ENCODE peak calls at places on chromosomes 13 and 19, in seven cellular contexts. D is heart left ventricle, S is fibroblast of villous mesenchyme, E is fibroblast of mammary gland, J is IMR-90, Y is HFFc6, O is body of pancreas. Q is an unnamed sample.

GRCh38 chr13:49985129-49985528 is 11.7 kb upstream of the TRIM13 start:
- DNase-seq in D (no peak), S (no peak), E (no peak), J (no peak), Y (no peak), O (no peak), Q (no peak)

GRCh38 chr19:13817615-13818371 is 22.6 kb downstream of the ZSWIM4 start:
- DNase-seq in D (peak), S (no peak), E (no peak), J (no peak), Y (no peak), O (peak), Q (peak)

GRCh38 chr13:21050288-21051197 is 10.8 kb downstream of the LATS2 start:
- DNase-seq in D (no peak), S (peak), E (no peak), J (no peak), Y (no peak), O (no peak), Q (no peak)

GRCh38 chr19:5564930-5565329 is 2.8 kb downstream of the TINCR start:
- DNase-seq in D (no peak), S (no peak), E (no peak), J (no peak), Y (no peak), O (no peak), Q (no peak)

GRCh38 chr19:56142087-56142787 is 1.1 kb downstream of the ZNF444 start:
- DNase-seq in D (no peak), S (no peak), E (no peak), J (no peak), Y (no peak), O (peak), Q (no peak)

GRCh38 chr13:48221301-48222190 is 11.5 kb upstream of the ITM2B start:
- DNase-seq in D (no peak), S (peak), E (no peak), J (no peak), Y (no peak), O (no peak), Q (no peak)

GRCh38 chr19:41551212-41551610 is 24.8 kb upstream of the CEACAM21 start:
- DNase-seq in D (no peak), S (no peak), E (no peak), J (no peak), Y (no peak), O (no peak), Q (no peak)

GRCh38 chr13:66405908-66406802 is 824.0 kb downstream of the PCDH9 start:
- DNase-seq in D (no peak), S (peak), E (peak), J (peak), Y (peak), O (no peak), Q (peak)

GRCh38 chr13:60397693-60398437 is 845 bp downstream of the TDRD3 start:
- DNase-seq in D (peak), S (peak), E (peak), J (peak), Y (peak), O (peak), Q (peak)

GRCh38 chr13:18947376-18947977 is 234.1 kb downstream of the TUBA3C start:
- DNase-seq in D (no peak), S (no peak), E (no peak), J (no peak), Y (no peak), O (no peak), Q (no peak)

GRCh38 chr13:113404366-113404722 is 40.4 kb upstream of the GRTP1 start:
- DNase-seq in D (no peak), S (no peak), E (no peak), J (no peak), Y (no peak), O (no peak), Q (no peak)

GRCh38 chr19:30686252-30686762 is 314.1 kb downstream of the ZNF536 start:
- DNase-seq in D (no peak), S (no peak), E (peak), J (no peak), Y (peak), O (no peak), Q (peak)

GRCh38 chr19:3586124-3586626 is 897 bp downstream of the GIPC3 start:
- DNase-seq in D (no peak), S (no peak), E (no peak), J (no peak), Y (no peak), O (no peak), Q (no peak)

GRCh38 chr19:30092721-30093569 is 150.9 kb downstream of the URI1 start:
- DNase-seq in D (no peak), S (no peak), E (no peak), J (no peak), Y (no peak), O (no peak), Q (no peak)

GRCh38 chr13:49303533-49304252 is 56.0 kb downstream of the CDADC1 start:
- DNase-seq in D (peak), S (no peak), E (no peak), J (no peak), Y (no peak), O (peak), Q (no peak)

GRCh38 chr13:36815069-36815468 is 4.0 kb upstream of the RFXAP start:
- DNase-seq in D (no peak), S (no peak), E (no peak), J (no peak), Y (no peak), O (no peak), Q (peak)

GRCh38 chr19:38202504-38202903 is 21.5 kb downstream of the DPF1 start:
- DNase-seq in D (no peak), S (no peak), E (no peak), J (no peak), Y (no peak), O (no peak), Q (no peak)

GRCh38 chr19:6717036-6717435 is 3.4 kb downstream of the C3 start:
- DNase-seq in D (no peak), S (no peak), E (no peak), J (no peak), Y (no peak), O (no peak), Q (no peak)

GRCh38 chr19:55344444-55344843 is 4.8 kb downstream of the KMT5C start:
- DNase-seq in D (no peak), S (peak), E (no peak), J (no peak), Y (no peak), O (no peak), Q (no peak)

GRCh38 chr19:55485439-55486011 is 537 bp downstream of the NAT14 start:
- DNase-seq in D (no peak), S (no peak), E (no peak), J (no peak), Y (no peak), O (no peak), Q (no peak)

GRCh38 chr13:77729502-77730221 is 32.2 kb downstream of the SLAIN1 start:
- DNase-seq in D (no peak), S (no peak), E (no peak), J (no peak), Y (no peak), O (no peak), Q (no peak)

GRCh38 chr19:18590273-18591272 is 2.0 kb downstream of the REX1BD start:
- DNase-seq in D (peak), S (peak), E (peak), J (peak), Y (no peak), O (no peak), Q (no peak)

GRCh38 chr19:3982701-3983541 is 2.3 kb downstream of the EEF2 start:
- DNase-seq in D (peak), S (peak), E (peak), J (peak), Y (peak), O (peak), Q (peak)

GRCh38 chr19:50315773-50316448 is 13.3 kb downstream of the KCNC3 start:
- DNase-seq in D (no peak), S (no peak), E (no peak), J (no peak), Y (peak), O (no peak), Q (no peak)

GRCh38 chr19:4633140-4633967 is 6.0 kb upstream of the TNFAIP8L1 start:
- DNase-seq in D (peak), S (peak), E (peak), J (peak), Y (peak), O (peak), Q (peak)

GRCh38 chr19:17557461-17557860 is 2.0 kb downstream of the COLGALT1 start:
- DNase-seq in D (peak), S (peak), E (no peak), J (no peak), Y (no peak), O (no peak), Q (no peak)

GRCh38 chr13:34941436-34941834 is 635 bp upstream of the NBEA start:
- DNase-seq in D (no peak), S (no peak), E (no peak), J (no peak), Y (no peak), O (no peak), Q (no peak)

GRCh38 chr19:3360494-3361383 is 5.6 kb upstream of the NFIC start:
- DNase-seq in D (peak), S (peak), E (peak), J (no peak), Y (no peak), O (peak), Q (peak)

GRCh38 chr19:52527954-52528326 is 472 bp downstream of the ZNF808 start:
- DNase-seq in D (peak), S (no peak), E (peak), J (no peak), Y (no peak), O (no peak), Q (no peak)

GRCh38 chr13:112071011-112071901 is 4.3 kb downstream of the SOX1 start:
- DNase-seq in D (no peak), S (no peak), E (no peak), J (no peak), Y (no peak), O (no peak), Q (no peak)

GRCh38 chr13:28805193-28805819 is 14.8 kb upstream of the MTUS2 start:
- DNase-seq in D (no peak), S (no peak), E (peak), J (no peak), Y (peak), O (no peak), Q (peak)
- TF ChIP-seq CTCF in D (peak), S (peak), E (peak), J (peak), Y (peak), O (no peak), Q (peak)

GRCh38 chr13:30052127-30052526 is 201.7 kb upstream of the UBL3 start:
- DNase-seq in D (no peak), S (no peak), E (no peak), J (no peak), Y (no peak), O (no peak), Q (no peak)
- TF ChIP-seq CTCF in D (no peak), S (no peak), E (no peak), J (no peak), Y (no peak), O (no peak), Q (no peak)

GRCh38 chr19:1282588-1283206 is 3.0 kb upstream of the EFNA2 start:
- DNase-seq in D (no peak), S (no peak), E (no peak), J (no peak), Y (no peak), O (no peak), Q (peak)

GRCh38 chr19:1281895-1282287 is 3.8 kb upstream of the EFNA2 start:
- DNase-seq in D (no peak), S (no peak), E (no peak), J (no peak), Y (no peak), O (no peak), Q (no peak)

GRCh38 chr19:1280588-1281269 is 4.9 kb upstream of the EFNA2 start:
- DNase-seq in D (no peak), S (no peak), E (no peak), J (no peak), Y (no peak), O (no peak), Q (no peak)

GRCh38 chr19:1279782-1280341 is 4.5 kb downstream of the FAM174C start:
- DNase-seq in D (peak), S (peak), E (peak), J (peak), Y (peak), O (peak), Q (peak)

DNA sequence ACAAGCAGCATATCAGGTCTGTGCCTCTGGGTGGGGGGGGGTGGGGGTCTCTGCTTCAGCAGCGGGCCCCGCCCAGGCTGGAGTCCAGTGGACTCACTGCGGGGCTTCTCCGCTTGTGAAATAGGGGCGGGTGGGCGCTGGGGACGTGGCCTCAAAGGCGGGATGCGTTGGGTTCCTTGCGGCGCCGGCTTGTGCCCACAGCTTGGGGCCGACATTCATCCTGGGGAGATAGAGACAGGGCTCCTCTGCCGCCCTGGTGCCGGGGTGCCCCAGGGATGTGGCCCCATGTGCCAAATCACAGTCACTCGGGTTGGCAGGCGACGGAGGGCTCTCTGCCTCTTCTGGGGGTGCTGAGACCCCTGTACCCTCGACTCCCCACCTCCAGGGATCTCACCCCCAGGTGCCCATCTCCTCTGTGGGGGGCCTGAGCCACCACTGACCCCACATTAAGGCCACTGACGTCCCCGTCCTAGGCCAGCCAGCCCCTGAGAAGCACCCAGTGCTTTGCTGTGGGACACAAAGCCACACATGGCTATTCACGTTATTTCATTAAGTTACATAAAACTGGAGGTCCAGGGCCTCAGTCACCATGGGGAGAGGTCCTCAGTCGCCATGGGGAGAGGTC is 4.3 kb upstream of the EFNA2 start:
- DNase-seq in D (no peak), S (no peak), E (no peak), J (no peak), Y (no peak), O (no peak), Q (no peak)
- TF ChIP-seq CTCF in D (no peak), S (no peak), E (no peak), J (no peak), Y (no peak), O (no peak), Q (no peak)

GRCh38 chr13:39106216-39106995 is 68.2 kb downstream of the NHLRC3 start:
- DNase-seq in D (no peak), S (no peak), E (no peak), J (no peak), Y (no peak), O (no peak), Q (peak)

GRCh38 chr13:39111145-39111544 is 72.9 kb downstream of the NHLRC3 start:
- DNase-seq in D (no peak), S (no peak), E (no peak), J (no peak), Y (no peak), O (no peak), Q (no peak)

GRCh38 chr13:39107484-39108040 is 69.3 kb downstream of the NHLRC3 start:
- DNase-seq in D (no peak), S (no peak), E (no peak), J (no peak), Y (no peak), O (no peak), Q (no peak)

GRCh38 chr13:39110518-39111097 is 72.4 kb downstream of the NHLRC3 start:
- DNase-seq in D (peak), S (no peak), E (no peak), J (no peak), Y (no peak), O (no peak), Q (no peak)

GRCh38 chr13:39108746-39109145 is 70.5 kb downstream of the NHLRC3 start:
- DNase-seq in D (no peak), S (no peak), E (no peak), J (no peak), Y (no peak), O (no peak), Q (no peak)
- TF ChIP-seq CTCF in D (no peak), S (no peak), E (no peak), J (no peak), Y (no peak), O (no peak), Q (no peak)

DNA sequence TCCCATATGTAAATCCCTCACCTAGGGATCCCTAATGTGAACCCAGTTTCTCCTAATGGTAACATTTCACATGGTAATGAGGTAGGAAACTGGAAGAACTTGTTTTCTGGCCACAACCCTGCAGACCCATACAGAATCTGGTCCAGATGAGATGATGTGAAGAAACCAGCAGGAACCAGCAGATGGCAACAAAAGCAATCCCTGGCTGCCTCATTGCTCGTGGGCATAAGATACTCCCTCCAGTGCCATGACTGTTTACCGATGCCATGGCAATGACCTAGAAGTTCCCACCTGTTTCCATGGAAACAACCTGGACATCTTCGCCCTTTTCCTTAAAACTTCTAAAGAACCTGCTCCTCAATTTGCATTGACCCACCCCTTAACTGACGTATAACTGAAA is 1.4 kb upstream of the CD209 start:
- DNase-seq in D (no peak), S (peak), E (peak), J (peak), Y (peak), O (no peak), Q (peak)
- TF ChIP-seq CTCF in D (no peak), S (peak), E (no peak), J (no peak), Y (peak), O (no peak), Q (no peak)

GRCh38 chr19:33402421-33403220 is 29.1 kb downstream of the CEBPG start:
- DNase-seq in D (peak), S (no peak), E (no peak), J (no peak), Y (no peak), O (peak), Q (no peak)
- TF ChIP-seq CTCF in D (no peak), S (no peak), E (no peak), J (no peak), Y (no peak), O (no peak), Q (no peak)

GRCh38 chr13:99351772-99352171 is 44.6 kb upstream of the GPR183 start:
- DNase-seq in D (no peak), S (no peak), E (no peak), J (no peak), Y (no peak), O (no peak), Q (no peak)
- TF ChIP-seq CTCF in D (no peak), S (no peak), E (no peak), J (no peak), Y (no peak), O (no peak), Q (no peak)